ENCODE peak calls at places on chromosomes 16 and 17, in eight cellular contexts. E is heart left ventricle, D is transverse colon, W is Peyer's patch, I is K562, V is prostate gland, Z is ovary, U is IMR-90. S is an unnamed sample.

GRCh38 chr17:76826290-76827138 is 41.7 kb upstream of the MGAT5B start:
- DNase-seq in E (no peak), D (no peak), W (no peak), I (no peak), V (no peak), Z (no peak), U (no peak), S (no peak)

GRCh38 chr16:2150418-2151187 is 2.2 kb downstream of the RAB26 start:
- DNase-seq in E (no peak), D (peak; percentile 62), W (peak; percentile 68), I (peak; percentile 74), V (no peak), Z (no peak), U (peak; percentile 28), S (no peak)

GRCh38 chr17:56536766-56537165 is 56.7 kb upstream of the NOG start:
- DNase-seq in E (no peak), D (no peak), W (no peak), I (no peak), V (no peak), Z (no peak), U (no peak), S (no peak)

GRCh38 chr16:31397101-31397660 is 4.0 kb downstream of the ITGAD start:
- DNase-seq in E (no peak), D (no peak), W (no peak), I (no peak), V (no peak), Z (no peak), U (no peak), S (no peak)

GRCh38 chr17:10151667-10152496 is 46.5 kb downstream of the GAS7 start:
- DNase-seq in E (no peak), D (peak; percentile 26), W (no peak), I (no peak), V (no peak), Z (no peak), U (no peak), S (no peak)

GRCh38 chr16:81513204-81514040 is 68.8 kb downstream of the CMIP start:
- DNase-seq in E (peak; percentile 85), D (no peak), W (no peak), I (no peak), V (no peak), Z (peak; percentile 64), U (no peak), S (no peak)

GRCh38 chr16:18803569-18804462 is 2.5 kb upstream of the ARL6IP1 start:
- DNase-seq in E (no peak), D (no peak), W (no peak), I (peak; percentile 39), V (no peak), Z (no peak), U (peak; percentile 42), S (no peak)

GRCh38 chr17:75589919-75590303 is 2.3 kb downstream of the MYO15B start:
- DNase-seq in E (no peak), D (peak; percentile 36), W (peak; percentile 51), I (no peak), V (no peak), Z (peak; percentile 39), U (no peak), S (no peak)

GRCh38 chr16:29154100-29154499 is 169.2 kb downstream of the LAT start:
- DNase-seq in E (peak; percentile 26), D (no peak), W (no peak), I (no peak), V (no peak), Z (no peak), U (no peak), S (no peak)

GRCh38 chr16:1082266-1082951 is 9.9 kb downstream of the SSTR5 start:
- DNase-seq in E (no peak), D (no peak), W (no peak), I (no peak), V (peak; percentile 55), Z (no peak), U (peak; percentile 12), S (no peak)

DNA sequence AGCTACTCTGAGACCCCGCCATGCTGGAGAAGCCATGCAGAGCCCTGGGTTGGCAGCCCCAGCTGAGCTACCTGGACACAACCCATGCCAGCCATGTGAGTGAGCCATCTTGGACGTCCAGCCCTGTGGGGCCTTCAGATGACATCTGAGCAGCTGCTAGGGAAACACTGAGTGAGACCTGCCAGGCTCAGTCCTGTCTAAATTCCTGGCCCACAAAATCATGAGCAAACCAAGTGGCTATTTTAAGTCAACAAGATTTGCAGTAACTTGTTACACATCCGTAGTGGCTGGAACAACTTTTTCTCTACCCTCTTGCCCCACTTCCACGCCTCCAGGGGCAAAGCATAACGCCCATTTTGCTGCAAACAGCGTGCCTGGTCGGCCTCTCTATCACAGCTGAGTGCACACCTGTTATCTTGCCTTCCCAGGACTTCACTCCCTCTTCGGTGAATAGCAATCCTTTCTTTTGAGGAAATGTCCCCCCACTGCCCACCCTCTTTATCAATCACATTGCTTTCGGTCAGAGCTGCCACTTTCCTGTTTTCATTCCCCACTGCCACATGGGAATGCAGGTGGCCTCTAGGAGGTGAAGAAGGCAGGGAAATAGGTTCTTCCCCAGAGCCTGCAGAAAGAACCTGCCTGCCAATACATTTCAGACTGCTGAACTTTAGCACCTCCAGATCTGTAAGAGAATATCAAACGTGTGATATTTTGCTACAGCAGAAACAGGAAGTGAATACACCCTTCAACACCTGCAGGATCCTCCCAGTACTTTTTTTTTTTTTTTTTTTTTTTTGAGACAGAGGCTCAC is 7.4 kb upstream of the SCIMP start:
- DNase-seq in E (peak; percentile 40), D (peak; percentile 27), W (peak; percentile 57), I (no peak), V (no peak), Z (no peak), U (no peak), S (no peak)
- TF ChIP-seq POLR2A in E (no peak), D (peak; percentile 24), W (no peak), I (no peak), V (no peak), Z (no peak), U (no peak), S (no peak)

DNA sequence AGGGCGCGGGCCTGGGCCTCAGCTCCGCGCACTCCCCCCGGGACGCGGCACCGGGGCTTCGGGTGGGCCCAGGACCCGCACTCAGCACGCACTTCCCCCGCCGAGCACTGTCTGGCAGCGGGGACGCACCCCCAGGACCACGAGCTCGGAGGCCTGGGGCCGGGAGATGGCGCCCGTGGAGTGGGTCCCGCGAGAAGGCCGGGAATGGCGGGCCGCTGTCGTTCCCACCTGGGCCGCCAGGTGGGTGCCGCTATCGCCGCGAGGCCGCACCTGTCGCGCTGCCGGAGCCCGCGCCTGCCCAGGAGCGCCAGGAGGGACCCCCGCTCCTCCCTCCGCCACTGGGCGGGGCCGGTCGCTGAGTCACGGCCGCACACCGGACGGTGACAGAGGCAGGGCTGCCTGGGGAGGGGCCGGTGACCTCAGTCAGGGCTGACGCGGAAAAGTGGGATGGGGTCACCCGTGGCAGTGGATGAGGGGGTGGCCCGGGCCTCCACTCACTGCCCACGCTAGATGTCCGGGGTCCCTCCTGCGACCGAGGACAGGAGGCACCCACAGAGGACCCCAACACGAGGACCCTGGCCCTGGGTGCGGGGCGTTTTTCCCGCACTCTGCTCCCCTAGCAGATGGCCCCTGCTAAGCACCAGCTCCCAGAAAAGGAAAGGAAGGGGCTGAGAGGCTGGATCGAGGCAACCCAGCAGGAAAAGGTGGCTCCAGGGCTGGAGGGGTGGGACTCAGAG is 6.9 kb upstream of the ACTG1 start:
- DNase-seq in E (peak; percentile 30), D (peak; percentile 87), W (peak; percentile 86), I (peak; percentile 84), V (peak; percentile 60), Z (no peak), U (no peak), S (no peak)
- TF ChIP-seq CTCF in E (peak; percentile 35), D (peak; percentile 74), W (peak; percentile 78), I (peak; percentile 38), V (peak; percentile 66), Z (peak; percentile 60), U (peak; percentile 31), S (no peak)

GRCh38 chr16:78967948-78968347 is 632.6 kb downstream of the MAF start:
- DNase-seq in E (no peak), D (no peak), W (no peak), I (no peak), V (no peak), Z (no peak), U (no peak), S (no peak)

GRCh38 chr16:78961464-78961863 is 639.1 kb downstream of the MAF start:
- DNase-seq in E (no peak), D (no peak), W (no peak), I (no peak), V (no peak), Z (no peak), U (no peak), S (no peak)

GRCh38 chr16:78957328-78958100 is 643.0 kb downstream of the MAF start:
- DNase-seq in E (no peak), D (no peak), W (no peak), I (no peak), V (peak; percentile 21), Z (peak; percentile 55), U (no peak), S (peak; percentile 61)

DNA sequence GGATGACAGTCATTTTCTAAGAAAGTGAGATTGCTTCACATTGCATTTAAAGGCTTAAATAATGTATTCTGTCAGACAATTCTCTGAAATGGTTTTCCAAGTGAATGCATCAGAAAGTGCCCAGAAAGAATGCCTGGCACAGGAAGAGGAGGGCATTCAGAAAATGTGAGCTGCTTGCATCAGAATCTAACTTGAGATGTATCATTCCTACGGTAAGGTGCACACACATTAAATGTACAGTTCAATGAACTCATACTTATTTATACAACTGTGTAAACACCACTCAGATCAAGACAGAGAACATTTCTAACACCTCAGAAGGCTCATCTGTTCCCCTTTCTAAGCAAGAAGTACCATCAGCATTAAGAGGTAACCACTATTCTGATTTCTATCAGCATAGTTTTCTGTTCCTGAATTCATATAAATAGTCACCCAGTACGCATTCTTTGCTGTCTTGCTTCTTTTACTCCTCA is 638.0 kb downstream of the MAF start:
- DNase-seq in E (no peak), D (no peak), W (no peak), I (no peak), V (no peak), Z (no peak), U (no peak), S (no peak)
- H3K4me3 ChIP-seq in E (no peak overlapping the region), D (no peak overlapping the region), W (no peak overlapping the region), I (no peak overlapping the region), V (no peak overlapping the region), Z (no peak overlapping the region), U (no peak overlapping the region), S (no peak overlapping the region)

GRCh38 chr17:1181769-1182137 is 2.0 kb upstream of the ABR start:
- DNase-seq in E (no peak), D (no peak), W (no peak), I (no peak), V (no peak), Z (no peak), U (peak; percentile 86), S (no peak)

GRCh38 chr17:1179635-1180433 is at the start of gene ABR:
- DNase-seq in E (peak; percentile 60), D (peak; percentile 46), W (peak; percentile 68), I (peak; percentile 16), V (peak; percentile 50), Z (peak; percentile 80), U (peak; percentile 26), S (no peak)

GRCh38 chr17:1180958-1181768 is 1.4 kb upstream of the ABR start:
- DNase-seq in E (no peak), D (no peak), W (no peak), I (no peak), V (no peak), Z (peak; percentile 18), U (no peak), S (no peak)

GRCh38 chr17:1179112-1179634 is 608 bp downstream of the ABR start:
- DNase-seq in E (no peak), D (no peak), W (no peak), I (no peak), V (no peak), Z (peak; percentile 55), U (no peak), S (no peak)

GRCh38 chr17:1180434-1180742 is 607 bp upstream of the ABR start:
- DNase-seq in E (no peak), D (no peak), W (no peak), I (no peak), V (no peak), Z (no peak), U (no peak), S (no peak)
- TF ChIP-seq POLR2A in E (no peak), D (no peak), W (no peak), I (no peak), V (no peak), Z (no peak), U (no peak), S (no peak)